ENCODE peak calls at places on chromosomes 5 and 9, in five cellular contexts. F, Y, O, J and U are unnamed samples.

GRCh38 chr9:135857371-135857786 is 50.0 kb downstream of the CAMSAP1 start:
- DNase-seq in F (peak), Y (no peak), O (no peak), J (no peak), U (no peak)

GRCh38 chr5:135012951-135013391 is 21.1 kb downstream of the PITX1 start:
- DNase-seq in F (no peak), Y (no peak), O (no peak), J (no peak), U (no peak)

GRCh38 chr5:103114440-103114839 is 5.5 kb downstream of the GIN1 start:
- DNase-seq in F (no peak), Y (no peak), O (no peak), J (no peak), U (no peak)

GRCh38 chr9:133526721-133527321 is 2.1 kb upstream of the MYMK start:
- DNase-seq in F (no peak), Y (no peak), O (no peak), J (no peak), U (no peak)

GRCh38 chr5:89998505-89998904 is 411.1 kb downstream of the CETN3 start:
- DNase-seq in F (no peak), Y (no peak), O (no peak), J (no peak), U (no peak)

GRCh38 chr5:148221510-148221909 is 16.8 kb upstream of the MARCOL start:
- DNase-seq in F (no peak), Y (no peak), O (no peak), J (no peak), U (no peak)

GRCh38 chr5:80284720-80285119 is 28.9 kb upstream of the SERINC5 start:
- DNase-seq in F (no peak), Y (no peak), O (no peak), J (no peak), U (no peak)

GRCh38 chr9:127754099-127754760 is 19.1 kb upstream of the TOR2A start:
- DNase-seq in F (no peak), Y (no peak), O (no peak), J (no peak), U (no peak)

GRCh38 chr5:119411291-119411934 is 40.9 kb upstream of the HSD17B4 start:
- DNase-seq in F (no peak), Y (no peak), O (no peak), J (no peak), U (no peak)

GRCh38 chr5:169527863-169528262 is 55.7 kb upstream of the SPDL1 start:
- DNase-seq in F (no peak), Y (no peak), O (no peak), J (no peak), U (no peak)

GRCh38 chr9:38680827-38681226 is 39.1 kb downstream of the FAM240B start:
- DNase-seq in F (no peak), Y (no peak), O (no peak), J (no peak), U (no peak)

GRCh38 chr9:122904466-122904822 is 715 bp downstream of the RC3H2 start:
- DNase-seq in F (no peak), Y (peak), O (no peak), J (no peak), U (no peak)

GRCh38 chr5:80516826-80517225 is 28.9 kb downstream of the FAM151B start:
- DNase-seq in F (peak), Y (no peak), O (no peak), J (peak), U (no peak)

GRCh38 chr5:17694401-17694800 is 60.1 kb downstream of the TAF11L14 start:
- DNase-seq in F (no peak), Y (no peak), O (no peak), J (no peak), U (no peak)

GRCh38 chr9:9079473-9079872 is 1279.9 kb upstream of the DMAC1 start:
- DNase-seq in F (no peak), Y (no peak), O (no peak), J (no peak), U (no peak)

GRCh38 chr9:25678147-25678666 is at the start of gene TUSC1:
- DNase-seq in F (peak), Y (no peak), O (peak), J (peak), U (no peak)

GRCh38 chr5:163509288-163510040 is 4.0 kb downstream of the MAT2B start:
- DNase-seq in F (peak), Y (no peak), O (no peak), J (peak), U (no peak)

GRCh38 chr9:38263534-38263933 is 129.0 kb upstream of the ALDH1B1 start:
- DNase-seq in F (peak), Y (no peak), O (no peak), J (peak), U (no peak)

GRCh38 chr5:101346447-101346846 is 443.4 kb upstream of the ST8SIA4 start:
- DNase-seq in F (no peak), Y (no peak), O (no peak), J (no peak), U (no peak)

GRCh38 chr9:37200572-37201005 is 80.2 kb downstream of the ZCCHC7 start:
- DNase-seq in F (peak), Y (no peak), O (no peak), J (no peak), U (no peak)